ENCODE peak calls at places on chromosomes 4 and X, in nine cellular contexts. E is H9, P is tibial artery, C is fibroblast of the aortic adventitia, X is neural crest cell, N is Calu3, I is GM20000, U is AG09319, R is testis. F is an unnamed sample.

GRCh38 chr4:71074452-71075299 is 81.2 kb downstream of the DCK start:
- DNase-seq in E (no peak), P (peak), C (peak), X (no peak), N (no peak), I (no peak), U (no peak), R (no peak), F (no peak)

GRCh38 chrX:11474576-11474975 is 181.4 kb downstream of the AMELX start:
- DNase-seq in E (no peak), P (peak), C (no peak), X (no peak), N (no peak), I (no peak), U (no peak), R (no peak), F (no peak)

GRCh38 chrX:38225093-38225492 is 4.4 kb upstream of the SRPX start:
- DNase-seq in E (no peak), P (no peak), C (no peak), X (no peak), N (no peak), I (no peak), U (no peak), R (no peak), F (no peak)

GRCh38 chr4:181261279-181261678 is 981.9 kb upstream of the TENM3 start:
- DNase-seq in E (no peak), P (no peak), C (no peak), X (no peak), N (peak), I (no peak), U (no peak), R (no peak), F (no peak)

GRCh38 chrX:1582686-1583437 is 8.5 kb upstream of the AKAP17A start:
- DNase-seq in E (no peak), P (no peak), C (no peak), X (no peak), N (peak), I (peak), U (no peak), R (no peak), F (no peak)

GRCh38 chrX:112512509-112512908 is 167.2 kb downstream of the LHFPL1 start:
- DNase-seq in E (peak), P (no peak), C (no peak), X (no peak), N (no peak), I (no peak), U (no peak), R (no peak), F (no peak)

GRCh38 chrX:142149919-142150318 is 55.2 kb downstream of the MAGEC2 start:
- DNase-seq in E (no peak), P (no peak), C (no peak), X (no peak), N (no peak), I (no peak), U (no peak), R (no peak), F (no peak)

GRCh38 chrX:23525531-23525930 is 141.8 kb upstream of the PRDX4 start:
- DNase-seq in E (no peak), P (no peak), C (no peak), X (no peak), N (no peak), I (no peak), U (no peak), R (no peak), F (no peak)

GRCh38 chrX:57821703-57822375 is 88.4 kb downstream of the ZXDA start:
- DNase-seq in E (no peak), P (no peak), C (peak), X (no peak), N (peak), I (peak), U (peak), R (peak), F (no peak)

GRCh38 chrX:130637591-130637990 is 235.8 kb downstream of the RBMX2 start:
- DNase-seq in E (no peak), P (no peak), C (peak), X (no peak), N (no peak), I (no peak), U (no peak), R (no peak), F (no peak)

GRCh38 chrX:97854071-97854470 is 970.4 kb downstream of the RPA4 start:
- DNase-seq in E (no peak), P (no peak), C (no peak), X (no peak), N (no peak), I (no peak), U (no peak), R (no peak), F (no peak)

GRCh38 chr4:76301775-76302162 is 4.8 kb upstream of the STBD1 start:
- DNase-seq in E (no peak), P (no peak), C (no peak), X (no peak), N (no peak), I (no peak), U (no peak), R (no peak), F (no peak)

GRCh38 chr4:107683873-107684272 is 36.2 kb downstream of the PAPSS1 start:
- DNase-seq in E (no peak), P (no peak), C (no peak), X (no peak), N (no peak), I (no peak), U (no peak), R (no peak), F (no peak)

GRCh38 chr4:63526251-63526650 is 883.0 kb downstream of the TECRL start:
- DNase-seq in E (no peak), P (no peak), C (no peak), X (no peak), N (no peak), I (no peak), U (no peak), R (no peak), F (no peak)

GRCh38 chr4:15116509-15117079 is 114.3 kb downstream of the CPEB2 start:
- DNase-seq in E (no peak), P (no peak), C (no peak), X (no peak), N (no peak), I (no peak), U (no peak), R (no peak), F (no peak)

GRCh38 chr4:123418486-123418931 is 21.9 kb downstream of the SPRY1 start:
- DNase-seq in E (peak), P (no peak), C (peak), X (no peak), N (peak), I (no peak), U (peak), R (no peak), F (no peak)

GRCh38 chr4:57191523-57192034 is 81.4 kb upstream of the IGFBP7 start:
- DNase-seq in E (peak), P (no peak), C (no peak), X (no peak), N (no peak), I (no peak), U (no peak), R (no peak), F (no peak)

GRCh38 chr4:15837591-15837990 is 59.5 kb downstream of the CD38 start:
- DNase-seq in E (no peak), P (no peak), C (no peak), X (no peak), N (no peak), I (no peak), U (no peak), R (no peak), F (no peak)

GRCh38 chr4:174972911-174973310 is 54.8 kb downstream of the ADAM29 start:
- DNase-seq in E (no peak), P (no peak), C (no peak), X (no peak), N (no peak), I (no peak), U (no peak), R (no peak), F (no peak)

GRCh38 chrX:44306336-44306735 is 37.1 kb downstream of the EFHC2 start:
- DNase-seq in E (no peak), P (no peak), C (peak), X (no peak), N (peak), I (no peak), U (no peak), R (no peak), F (no peak)

GRCh38 chrX:73562458-73562857 is 539 bp upstream of the CHIC1 start:
- DNase-seq in E (no peak), P (no peak), C (peak), X (no peak), N (no peak), I (no peak), U (no peak), R (no peak), F (no peak)

GRCh38 chr4:181860157-181860556 is 383.0 kb upstream of the TENM3 start:
- DNase-seq in E (no peak), P (no peak), C (peak), X (no peak), N (no peak), I (no peak), U (peak), R (peak), F (no peak)

GRCh38 chr4:26178874-26179273 is 141.9 kb upstream of the RBPJ start:
- DNase-seq in E (no peak), P (peak), C (peak), X (no peak), N (no peak), I (no peak), U (peak), R (peak), F (no peak)

GRCh38 chr4:162010362-162010761 is 153.4 kb downstream of the FSTL5 start:
- DNase-seq in E (no peak), P (no peak), C (no peak), X (no peak), N (no peak), I (no peak), U (no peak), R (no peak), F (no peak)

GRCh38 chr4:89123418-89123817 is 12.1 kb downstream of the TIGD2 start:
- DNase-seq in E (no peak), P (no peak), C (no peak), X (no peak), N (peak), I (no peak), U (no peak), R (no peak), F (no peak)

GRCh38 chr4:72205298-72205697 is 173.5 kb downstream of the NPFFR2 start:
- DNase-seq in E (no peak), P (no peak), C (no peak), X (no peak), N (no peak), I (no peak), U (no peak), R (no peak), F (no peak)

GRCh38 chrX:134758652-134759051 is 100.4 kb upstream of the PLAC1 start:
- DNase-seq in E (no peak), P (no peak), C (no peak), X (no peak), N (no peak), I (no peak), U (no peak), R (no peak), F (no peak)

GRCh38 chrX:134749651-134750450 is 91.6 kb upstream of the PLAC1 start:
- DNase-seq in E (no peak), P (no peak), C (peak), X (no peak), N (no peak), I (no peak), U (no peak), R (no peak), F (no peak)

GRCh38 chrX:134752558-134752957 is 94.3 kb upstream of the PLAC1 start:
- DNase-seq in E (no peak), P (no peak), C (no peak), X (no peak), N (no peak), I (no peak), U (no peak), R (no peak), F (no peak)

DNA sequence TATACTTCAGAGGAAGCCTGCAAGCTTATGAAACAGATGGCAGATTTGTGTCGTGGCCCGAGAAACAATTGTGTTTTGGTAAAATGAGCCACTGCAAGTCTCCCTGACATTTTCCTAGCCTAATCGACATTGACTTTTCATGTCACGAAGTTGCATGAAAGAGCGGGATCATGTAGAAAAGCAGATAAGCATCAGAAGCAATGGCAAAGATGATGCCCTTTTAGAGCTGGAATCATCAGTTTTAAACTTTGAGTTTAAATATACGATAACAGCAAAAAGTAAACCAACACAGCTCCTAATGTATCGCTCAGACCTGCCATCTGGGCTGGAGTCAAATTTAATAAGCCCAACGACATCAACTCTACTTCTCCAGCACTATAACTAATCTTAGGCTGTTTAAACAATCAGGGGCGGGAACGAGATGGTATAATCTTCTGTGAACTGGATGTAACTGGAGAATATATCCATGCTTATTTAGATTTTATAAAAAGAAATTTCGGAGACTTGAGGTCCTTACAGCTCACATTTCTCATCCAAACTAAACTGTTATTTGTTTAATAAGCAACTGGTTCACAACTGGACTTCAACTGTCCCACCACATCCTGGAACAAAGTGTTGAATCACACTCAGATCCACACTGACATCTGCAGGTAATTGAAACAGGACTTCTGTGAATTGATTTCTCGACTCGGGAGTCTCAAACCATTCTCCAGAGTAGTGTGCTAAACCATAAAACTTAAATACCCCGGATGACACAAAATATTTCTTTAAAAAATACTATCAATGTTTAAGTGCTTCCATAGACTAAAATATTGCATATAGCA is 95.1 kb upstream of the PLAC1 start:
- DNase-seq in E (no peak), P (no peak), C (peak), X (no peak), N (no peak), I (no peak), U (peak), R (no peak), F (no peak)
- TF ChIP-seq CTCF in E (peak), P (no peak), C (peak), X (no peak), N (no peak), I (no peak), U (peak), R (no peak), F (peak)

GRCh38 chr4:109803924-109804571 is 2.2 kb upstream of the CFI start:
- DNase-seq in E (peak), P (no peak), C (peak), X (no peak), N (peak), I (peak), U (no peak), R (peak), F (peak)
- TF ChIP-seq CTCF in E (peak), P (no peak), C (peak), X (peak), N (peak), I (no peak), U (peak), R (no peak), F (peak)

DNA sequence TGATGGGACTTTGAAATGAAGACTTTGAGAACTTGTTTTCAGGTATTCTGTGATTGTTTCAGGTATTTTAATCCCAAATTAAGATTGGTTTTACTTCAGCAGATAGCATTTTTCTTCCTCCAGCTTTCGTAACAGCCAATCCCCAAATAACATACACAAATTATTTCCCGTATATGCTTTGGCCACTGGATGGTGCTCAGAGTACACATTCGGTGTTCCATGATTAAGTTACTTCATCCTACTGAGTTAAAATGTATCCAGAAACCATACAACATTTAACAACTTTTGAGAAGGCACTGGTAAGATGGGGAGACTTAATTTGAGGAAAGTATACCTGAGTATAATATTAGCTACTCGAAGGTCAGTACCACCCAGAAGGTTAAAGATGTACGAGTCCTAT is 233.4 kb upstream of the FAM47A start:
- DNase-seq in E (no peak), P (no peak), C (peak), X (peak), N (peak), I (no peak), U (no peak), R (peak), F (no peak)
- TF ChIP-seq CTCF in E (peak), P (peak), C (peak), X (peak), N (peak), I (no peak), U (peak), R (no peak), F (peak)

GRCh38 chr4:2534904-2535385 is 1.5 kb upstream of the FAM193A start:
- DNase-seq in E (no peak), P (no peak), C (no peak), X (no peak), N (no peak), I (no peak), U (no peak), R (no peak), F (no peak)

GRCh38 chr4:2537011-2537830 is 774 bp downstream of the FAM193A start:
- DNase-seq in E (peak), P (peak), C (peak), X (peak), N (peak), I (peak), U (no peak), R (peak), F (no peak)

GRCh38 chr4:2536193-2537010 is at the start of gene FAM193A:
- DNase-seq in E (peak), P (peak), C (peak), X (peak), N (peak), I (peak), U (peak), R (peak), F (no peak)

DNA sequence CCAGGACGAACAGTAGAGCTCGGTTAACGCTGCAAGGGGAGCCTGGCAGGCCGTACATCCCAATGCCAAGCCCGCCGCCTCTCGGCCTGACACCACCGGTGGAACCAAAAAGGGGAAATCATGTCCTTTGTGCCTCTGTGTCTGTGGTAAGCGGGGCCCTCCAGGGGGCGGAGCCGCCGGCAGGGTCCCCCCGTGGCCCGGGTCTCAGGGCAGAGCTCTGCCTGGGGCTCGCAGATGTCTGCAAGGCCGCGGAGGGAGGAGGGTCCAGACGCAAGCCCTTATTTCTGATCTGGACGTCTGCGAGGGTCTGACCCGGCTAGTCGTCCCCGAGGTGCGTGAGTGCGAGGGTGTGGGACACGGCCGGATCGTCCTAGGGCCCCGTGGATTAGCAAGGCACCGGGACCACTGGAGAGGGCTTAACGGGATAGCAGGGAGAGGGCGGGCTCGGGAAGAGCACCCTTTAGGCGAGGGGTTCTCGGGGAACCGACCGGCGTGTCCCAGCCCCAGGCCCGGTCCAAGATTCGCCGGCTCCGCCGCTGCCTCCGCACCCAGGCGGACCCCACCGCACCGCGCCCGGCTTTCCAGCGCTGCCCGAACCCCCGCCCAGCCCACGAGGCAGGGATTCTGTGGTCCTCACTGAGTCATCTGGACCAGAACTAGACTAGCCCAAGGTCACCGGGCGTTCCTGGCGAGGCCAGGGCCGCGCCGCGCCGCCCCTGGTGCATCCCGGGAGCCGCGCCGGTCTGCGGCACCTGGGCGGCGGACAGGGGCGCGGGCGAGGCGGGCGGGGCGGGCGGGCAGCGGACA is 858 bp upstream of the FAM193A start:
- DNase-seq in E (peak), P (peak), C (peak), X (peak), N (peak), I (peak), U (no peak), R (peak), F (no peak)
- TF ChIP-seq CTCF in E (peak), P (no peak), C (no peak), X (peak), N (no peak), I (no peak), U (no peak), R (no peak), F (no peak)

DNA sequence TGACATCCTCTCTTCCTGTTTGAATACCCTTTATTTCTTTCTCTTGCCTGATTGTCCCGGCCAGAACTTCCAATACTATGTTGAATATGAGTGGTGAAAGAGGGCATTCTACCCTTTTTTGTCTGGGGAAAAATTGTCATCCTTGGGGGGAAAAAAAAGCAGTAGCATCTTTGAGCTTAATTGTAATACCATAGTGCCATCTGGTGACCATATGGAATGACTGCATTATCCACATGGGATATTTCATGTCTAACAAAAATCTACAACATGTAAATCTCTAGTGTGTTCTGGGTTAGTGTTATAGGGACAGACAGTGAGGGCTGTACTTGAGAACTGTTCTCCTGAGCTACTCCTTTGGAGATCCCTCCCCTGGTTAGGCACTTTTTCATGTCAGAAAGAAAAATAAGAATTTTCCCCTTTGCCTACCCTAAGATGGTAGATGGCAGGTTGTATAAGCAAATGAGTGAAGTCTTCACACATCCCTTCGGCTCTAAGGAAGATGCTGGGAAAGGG is 26.0 kb downstream of the CAPN6 start:
- DNase-seq in E (no peak), P (no peak), C (peak), X (no peak), N (no peak), I (peak), U (peak), R (no peak), F (no peak)
- TF ChIP-seq CTCF in E (peak), P (peak), C (peak), X (peak), N (no peak), I (peak), U (peak), R (no peak), F (peak)

GRCh38 chrX:6132970-6133369 is 95.7 kb downstream of the NLGN4X start:
- DNase-seq in E (no peak), P (no peak), C (no peak), X (no peak), N (no peak), I (no peak), U (no peak), R (no peak), F (no peak)
- TF ChIP-seq CTCF in E (no peak), P (no peak), C (no peak), X (no peak), N (no peak), I (no peak), U (no peak), R (no peak), F (no peak)

GRCh38 chr4:185128272-185129119 is 14.6 kb upstream of the SLC25A4 start:
- DNase-seq in E (peak), P (no peak), C (no peak), X (no peak), N (peak), I (peak), U (no peak), R (peak), F (no peak)
- TF ChIP-seq CTCF in E (peak), P (peak), C (no peak), X (peak), N (no peak), I (no peak), U (no peak), R (no peak), F (no peak)

F was measured in D721Med.